ENCODE peak calls at places on chromosomes 4 and X, in ten cellular contexts. Z is transverse colon, M is K562, X is tibial nerve, B is suprapubic skin, P is upper lobe of left lung, O is stomach, E is sigmoid colon, T is H1, Y is GM12878. I is an unnamed sample.

GRCh38 chrX:140180585-140180984 is 215.3 kb upstream of the CXorf66 start:
- DNase-seq in M (no peak), B (no peak), Y (no peak), P (no peak), O (no peak), X (no peak), T (no peak), E (no peak), Z (no peak), I (no peak)

GRCh38 chr4:70945452-70946055 is 43.4 kb downstream of the MOB1B start:
- DNase-seq in P (no peak), Y (no peak), O (no peak), Z (no peak), T (no peak), B (no peak), E (no peak), X (no peak), M (no peak), I (no peak)

GRCh38 chrX:47200385-47201150 is 6.9 kb downstream of the UBA1 start:
- DNase-seq in O (no peak), T (no peak), E (no peak), M (no peak), Y (no peak), B (no peak), P (no peak), X (peak; percentile 31), Z (peak; percentile 55), I (no peak)

GRCh38 chrX:121191779-121192178 is 144.4 kb downstream of the GLUD2 start:
- DNase-seq in B (no peak), M (no peak), X (no peak), T (no peak), P (no peak), Z (no peak), Y (no peak), E (no peak), O (no peak), I (no peak)

GRCh38 chr4:142100941-142101340 is 464.6 kb downstream of the IL15 start:
- DNase-seq in M (no peak), B (no peak), E (no peak), Y (no peak), X (no peak), T (no peak), Z (no peak), P (no peak), O (no peak), I (no peak)

GRCh38 chr4:110622841-110623709 is at the start of gene PITX2:
- DNase-seq in X (no peak), T (peak; percentile 99), Y (no peak), O (no peak), B (peak; percentile 97), Z (peak; percentile 95), M (peak; percentile 50), P (peak; percentile 33), E (peak; percentile 70), I (peak; percentile 57)

GRCh38 chrX:47218280-47218919 is at the start of gene CDK16:
- DNase-seq in B (no peak), T (peak; percentile 72), Y (peak; percentile 76), E (peak; percentile 91), M (peak; percentile 90), X (peak; percentile 42), Z (peak; percentile 86), P (peak; percentile 79), O (peak; percentile 79), I (peak; percentile 83)

GRCh38 chrX:1584237-1585011 is 7.0 kb upstream of the AKAP17A start:
- DNase-seq in P (no peak), O (peak; percentile 15), X (no peak), M (no peak), T (no peak), Y (no peak), Z (no peak), B (no peak), E (no peak), I (no peak)

GRCh38 chr4:54017974-54018373 is 46.4 kb downstream of the CHIC2 start:
- DNase-seq in O (no peak), P (no peak), E (no peak), M (no peak), X (no peak), B (no peak), Z (no peak), T (no peak), Y (no peak), I (no peak)

GRCh38 chrX:136047001-136047642 is 61.9 kb downstream of the SLC9A6 start:
- DNase-seq in Z (no peak), E (no peak), T (no peak), B (no peak), Y (no peak), O (no peak), X (no peak), P (no peak), M (no peak), I (no peak)

GRCh38 chr4:144489831-144490230 is 156.1 kb upstream of the HHIP start:
- DNase-seq in B (no peak), Z (no peak), O (no peak), T (no peak), E (no peak), X (no peak), Y (no peak), M (no peak), P (no peak), I (no peak)

GRCh38 chr4:65383589-65384305 is 286.5 kb downstream of the EPHA5 start:
- DNase-seq in Y (no peak), O (no peak), X (no peak), E (no peak), T (no peak), B (no peak), Z (no peak), M (no peak), P (no peak), I (no peak)

GRCh38 chrX:110954428-110954827 is 141.6 kb upstream of the PAK3 start:
- DNase-seq in T (no peak), O (no peak), X (no peak), Z (no peak), P (no peak), E (no peak), Y (no peak), M (no peak), B (no peak), I (no peak)
- H3K27me3 ChIP-seq in T (no peaks in the 10 kb centered on the region), O (no peaks in the 10 kb centered on the region), X (no peaks in the 10 kb centered on the region), Z (no peaks in the 10 kb centered on the region), P (no peaks in the 10 kb centered on the region), E (no peaks in the 10 kb centered on the region), Y (no peaks in the 10 kb centered on the region), M (no peaks in the 10 kb centered on the region), B (no peaks in the 10 kb centered on the region), I (no peaks in the 10 kb centered on the region)

DNA sequence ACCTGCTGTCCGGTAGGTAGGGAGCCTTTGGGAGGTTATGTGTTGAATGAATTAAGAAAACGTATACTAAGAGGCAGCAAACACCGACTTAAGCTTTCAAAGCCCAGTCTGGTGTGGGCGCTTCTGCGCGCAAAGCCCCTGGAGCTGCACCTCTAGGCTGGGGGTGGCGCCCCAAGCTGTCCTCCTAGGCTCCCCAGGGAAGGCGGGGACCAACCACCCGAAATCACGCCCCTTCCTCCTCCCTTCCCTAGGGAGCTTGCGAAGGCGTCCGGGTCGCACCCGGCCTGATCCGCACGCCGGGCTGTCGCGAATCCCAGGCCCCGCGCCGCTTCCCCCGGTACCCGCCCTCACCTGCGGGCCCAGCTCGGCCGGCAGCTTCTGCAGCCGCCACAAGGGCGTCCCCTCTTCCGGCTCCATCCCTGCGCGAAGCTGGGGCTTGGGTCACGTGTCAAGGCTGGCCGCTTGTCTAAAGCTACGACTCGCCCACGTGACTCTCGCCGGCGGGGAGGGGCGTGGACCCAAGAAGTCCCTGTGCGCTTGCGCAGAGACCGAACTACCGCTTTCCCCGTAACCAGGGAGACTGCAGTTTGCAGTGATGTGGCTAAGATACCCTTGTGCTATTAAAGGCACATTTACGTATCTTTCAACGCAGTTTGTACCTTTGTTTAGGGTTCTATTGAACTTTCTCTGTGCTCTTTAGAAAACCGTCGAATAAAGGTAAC is at the start of gene COMMD8:
- DNase-seq in M (peak; percentile 94), E (peak; percentile 98), T (peak; percentile 97), B (peak; percentile 99), Z (peak; percentile 98), Y (peak; percentile 91), X (peak; percentile 90), P (peak; percentile 98), O (peak; percentile 97), I (peak; percentile 95)
- TF ChIP-seq POLR2A in M (peak; percentile 78), E (no peak), T (peak; percentile 33), B (peak; percentile 29), Z (peak; percentile 70), Y (peak; percentile 96), X (peak; percentile 60), P (no peak), O (peak; percentile 53), I (peak; percentile 51)

GRCh38 chrX:134545524-134545923 is 85.6 kb downstream of the HPRT1 start:
- DNase-seq in M (no peak), B (no peak), E (no peak), P (no peak), X (no peak), T (no peak), O (no peak), Y (no peak), Z (no peak), I (peak; percentile 44)

GRCh38 chrX:134543201-134543797 is 83.3 kb downstream of the HPRT1 start:
- DNase-seq in E (no peak), P (no peak), O (no peak), M (no peak), X (no peak), B (no peak), Y (no peak), T (no peak), Z (no peak), I (no peak)

GRCh38 chrX:134544614-134545255 is 84.8 kb downstream of the HPRT1 start:
- DNase-seq in X (no peak), M (no peak), Z (peak; percentile 18), O (peak; percentile 44), E (no peak), P (peak; percentile 28), B (no peak), T (peak; percentile 54), Y (no peak), I (peak; percentile 66)

GRCh38 chrX:134542485-134542884 is 82.5 kb downstream of the HPRT1 start:
- DNase-seq in X (no peak), P (no peak), O (no peak), M (peak; percentile 35), Z (no peak), Y (no peak), E (no peak), B (no peak), T (no peak), I (peak; percentile 76)

GRCh38 chrX:134544189-134544588 is 84.2 kb downstream of the HPRT1 start:
- DNase-seq in P (no peak), Y (no peak), Z (no peak), B (no peak), O (no peak), T (no peak), E (no peak), X (no peak), M (no peak), I (no peak)
- TF ChIP-seq EP300 in P (no peak), Y (no peak), Z (no peak), B (no peak), O (no peak), T (no peak), E (no peak), X (no peak), M (no peak), I (no peak)

DNA sequence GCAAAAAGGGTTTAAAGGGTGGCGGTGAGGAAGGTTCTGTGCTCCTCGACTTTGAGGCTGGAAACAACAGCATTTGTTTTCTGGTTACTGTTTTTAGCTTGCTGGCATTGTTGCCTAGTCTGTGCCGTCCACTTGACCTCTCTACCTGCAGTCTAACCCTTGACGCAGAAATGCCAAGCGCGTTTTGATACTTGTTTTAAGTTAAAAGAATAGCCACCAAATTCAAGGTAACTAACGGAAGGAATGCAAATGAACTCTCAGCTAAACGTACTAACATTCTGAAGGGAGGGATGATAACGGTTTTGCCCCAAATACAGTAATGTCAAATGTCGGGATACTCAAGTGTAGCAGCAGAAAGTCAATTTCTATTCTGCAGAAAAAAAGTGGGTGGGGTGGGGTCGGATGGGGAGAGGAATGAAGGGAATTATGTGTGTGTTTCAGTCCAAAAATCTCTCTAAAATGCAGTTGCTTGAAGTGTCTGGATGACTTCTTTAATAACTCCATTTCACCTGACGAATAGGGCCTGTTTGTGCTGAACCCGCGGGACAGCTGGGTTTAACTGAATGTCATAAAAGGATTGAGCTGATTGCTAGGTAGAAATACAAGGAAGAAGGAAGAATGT is 3.4 kb upstream of the NKX6-1 start:
- DNase-seq in M (no peak), X (no peak), B (no peak), Y (no peak), Z (no peak), E (no peak), T (no peak), O (no peak), P (no peak), I (no peak)
- H3K27me3 ChIP-seq in M (peaks cover 30% of the 10 kb centered on the region), X (peaks cover 11% of the 10 kb centered on the region), B (peaks cover 100% of the 10 kb centered on the region), Y (peaks cover 20% of the 10 kb centered on the region), Z (peaks cover 100% of the 10 kb centered on the region), E (peaks cover 100% of the 10 kb centered on the region), T (peaks cover 64% of the 10 kb centered on the region), O (peaks cover 100% of the 10 kb centered on the region), P (peaks cover 59% of the 10 kb centered on the region), I (peaks cover 3% of the 10 kb centered on the region)